ENCODE peak calls at places on chromosomes 12 and 14, in four cellular contexts. One of them, this sample, is unnamed.

GRCh38 chr14:102217987-102218421 is 78.3 kb downstream of the WDR20 start:
- DNase-seq in fibroblast of lung: no peak
- DNase-seq in neuronal stem cell: no peak
- DNase-seq in H9: no peak
- DNase-seq in this sample: no peak

GRCh38 chr14:104370256-104370870 is 209.2 kb upstream of the C14orf180 start:
- DNase-seq in H9: peak
- DNase-seq in neuronal stem cell: no peak
- DNase-seq in fibroblast of lung: no peak
- DNase-seq in this sample: no peak

GRCh38 chr14:93891756-93892504 is 35.2 kb upstream of the FAM181A start:
- DNase-seq in neuronal stem cell: no peak
- DNase-seq in fibroblast of lung: no peak
- DNase-seq in H9: no peak
- DNase-seq in this sample: no peak

GRCh38 chr12:68785358-68785757 is 22.6 kb upstream of the MDM2 start:
- DNase-seq in H9: no peak
- DNase-seq in neuronal stem cell: no peak
- DNase-seq in fibroblast of lung: no peak
- DNase-seq in this sample: peak

GRCh38 chr14:90193925-90194324 is 62.4 kb upstream of the PSMC1 start:
- DNase-seq in fibroblast of lung: no peak
- DNase-seq in neuronal stem cell: no peak
- DNase-seq in H9: peak
- DNase-seq in this sample: no peak

GRCh38 chr14:23177181-23177580 is 6.3 kb downstream of the SLC7A8 start:
- DNase-seq in fibroblast of lung: no peak
- DNase-seq in H9: no peak
- DNase-seq in neuronal stem cell: no peak
- DNase-seq in this sample: no peak

GRCh38 chr12:29239336-29239735 is 90.3 kb downstream of the FAR2 start:
- DNase-seq in neuronal stem cell: no peak
- DNase-seq in fibroblast of lung: no peak
- DNase-seq in H9: no peak
- DNase-seq in this sample: no peak

GRCh38 chr14:35909675-35910074 is 83.5 kb downstream of the BRMS1L start:
- DNase-seq in neuronal stem cell: no peak
- DNase-seq in fibroblast of lung: no peak
- DNase-seq in H9: no peak
- DNase-seq in this sample: no peak

GRCh38 chr14:20656274-20656673 is 14.8 kb upstream of the OR6S1 start:
- DNase-seq in neuronal stem cell: no peak
- DNase-seq in fibroblast of lung: no peak
- DNase-seq in H9: no peak
- DNase-seq in this sample: no peak

GRCh38 chr12:64147860-64148259 is 74.2 kb downstream of the KICS2 start:
- DNase-seq in neuronal stem cell: no peak
- DNase-seq in H9: no peak
- DNase-seq in fibroblast of lung: peak
- DNase-seq in this sample: no peak
- H3K4me2 ChIP-seq in neuronal stem cell: no peak
- H3K4me2 ChIP-seq in H9: no peak
- H3K4me2 ChIP-seq in fibroblast of lung: no peak
- H3K4me2 ChIP-seq in this sample: no peak

GRCh38 chr12:122021193-122021821 is 377 bp upstream of the BCL7A start:
- DNase-seq in neuronal stem cell: no peak
- DNase-seq in fibroblast of lung: no peak
- DNase-seq in H9: peak
- DNase-seq in this sample: no peak
- H3K4me2 ChIP-seq in neuronal stem cell: peak
- H3K4me2 ChIP-seq in fibroblast of lung: peak
- H3K4me2 ChIP-seq in H9: peak
- H3K4me2 ChIP-seq in this sample: peak

GRCh38 chr12:57725851-57726150 is 12.7 kb downstream of the AGAP2 start:
- DNase-seq in fibroblast of lung: no peak
- DNase-seq in neuronal stem cell: no peak
- DNase-seq in H9: no peak
- DNase-seq in this sample: no peak
- H3K4me2 ChIP-seq in fibroblast of lung: peak
- H3K4me2 ChIP-seq in neuronal stem cell: no peak
- H3K4me2 ChIP-seq in H9: peak
- H3K4me2 ChIP-seq in this sample: peak

GRCh38 chr12:52180971-52181628 is 10.7 kb downstream of the KRT80 start:
- DNase-seq in H9: no peak
- DNase-seq in fibroblast of lung: peak
- DNase-seq in neuronal stem cell: no peak
- DNase-seq in this sample: no peak

GRCh38 chr12:52178984-52179383 is 12.8 kb downstream of the KRT80 start:
- DNase-seq in H9: no peak
- DNase-seq in fibroblast of lung: no peak
- DNase-seq in neuronal stem cell: no peak
- DNase-seq in this sample: no peak

GRCh38 chr12:52175411-52176350 is 16.1 kb downstream of the KRT80 start:
- DNase-seq in fibroblast of lung: peak
- DNase-seq in neuronal stem cell: no peak
- DNase-seq in H9: peak
- DNase-seq in this sample: peak

GRCh38 chr12:52179396-52179973 is 12.3 kb downstream of the KRT80 start:
- DNase-seq in fibroblast of lung: no peak
- DNase-seq in H9: no peak
- DNase-seq in neuronal stem cell: no peak
- DNase-seq in this sample: no peak

GRCh38 chr12:52178443-52178842 is 13.4 kb downstream of the KRT80 start:
- DNase-seq in fibroblast of lung: no peak
- DNase-seq in neuronal stem cell: no peak
- DNase-seq in H9: no peak
- DNase-seq in this sample: no peak
- H3K4me2 ChIP-seq in fibroblast of lung: no peak
- H3K4me2 ChIP-seq in neuronal stem cell: no peak
- H3K4me2 ChIP-seq in H9: no peak
- H3K4me2 ChIP-seq in this sample: no peak